ENCODE peak calls at places on chromosomes 6 and 20, in four cellular contexts. T is foreskin fibroblast, W is spleen, Q is HCT116. E is an unnamed sample.

GRCh38 chr6:33926451-33926850 is 122.6 kb upstream of the MLN start:
- DNase-seq in T (no peak), W (no peak), Q (peak), E (no peak)

GRCh38 chr6:69456086-69456485 is 340.7 kb downstream of the LMBRD1 start:
- DNase-seq in T (no peak), W (no peak), Q (no peak), E (no peak)

GRCh38 chr6:39688494-39688893 is 36.7 kb downstream of the KIF6 start:
- DNase-seq in T (peak), W (no peak), Q (no peak), E (peak)

GRCh38 chr6:138862491-138862890 is 66.6 kb downstream of the ECT2L start:
- DNase-seq in T (no peak), W (no peak), Q (no peak), E (no peak)

GRCh38 chr20:11454966-11455799 is 462.5 kb upstream of the BTBD3 start:
- DNase-seq in T (peak), W (no peak), Q (peak), E (peak)

GRCh38 chr6:163036251-163036650 is 308.5 kb downstream of the PACRG start:
- DNase-seq in T (peak), W (no peak), Q (no peak), E (no peak)

GRCh38 chr6:40957616-40958492 is 81.2 kb downstream of the UNC5CL start:
- DNase-seq in T (peak), W (no peak), Q (peak), E (peak)

GRCh38 chr6:127564761-127565160 is 12.2 kb upstream of the C6orf58 start:
- DNase-seq in T (peak), W (no peak), Q (no peak), E (peak)

GRCh38 chr6:149965191-149966020 is 1.7 kb downstream of the ULBP1 start:
- DNase-seq in T (peak), W (peak), Q (no peak), E (peak)

GRCh38 chr6:6384520-6384919 is 64.1 kb upstream of the F13A1 start:
- DNase-seq in T (no peak), W (no peak), Q (no peak), E (no peak)

GRCh38 chr6:163752446-163752845 is 337.9 kb downstream of the QKI start:
- DNase-seq in T (no peak), W (no peak), Q (no peak), E (no peak)

GRCh38 chr6:33689148-33689494 is 22.4 kb downstream of the UQCC2 start:
- DNase-seq in T (no peak), W (no peak), Q (no peak), E (no peak)

GRCh38 chr6:128899651-128900050 is 16.7 kb downstream of the LAMA2 start:
- DNase-seq in T (peak), W (no peak), Q (no peak), E (no peak)

GRCh38 chr20:13271977-13272975 is 51.2 kb downstream of the ISM1 start:
- DNase-seq in T (no peak), W (no peak), Q (no peak), E (no peak)

GRCh38 chr20:51926670-51927305 is 124.5 kb upstream of the SALL4 start:
- DNase-seq in T (no peak), W (no peak), Q (no peak), E (peak)

GRCh38 chr20:58989196-58989595 is 8.1 kb downstream of the NELFCD start:
- DNase-seq in T (no peak), W (peak), Q (no peak), E (no peak)

GRCh38 chr6:157405986-157406385 is 25.0 kb downstream of the ZDHHC14 start:
- DNase-seq in T (peak), W (no peak), Q (no peak), E (peak)

GRCh38 chr20:45893831-45894230 is 2.7 kb downstream of the CTSA start:
- DNase-seq in T (peak), W (no peak), Q (no peak), E (no peak)

GRCh38 chr6:129276986-129277385 is 394.0 kb downstream of the LAMA2 start:
- DNase-seq in T (no peak), W (no peak), Q (no peak), E (no peak)

GRCh38 chr6:97189767-97190166 is 93.2 kb downstream of the MMS22L start:
- DNase-seq in T (peak), W (no peak), Q (no peak), E (peak)

GRCh38 chr20:14712302-14712739 is 374.9 kb upstream of the FLRT3 start:
- DNase-seq in T (peak), W (no peak), Q (no peak), E (peak)

GRCh38 chr6:26536571-26537159 is 1.5 kb upstream of the HMGN4 start:
- DNase-seq in T (peak), W (no peak), Q (no peak), E (peak)

GRCh38 chr20:62239278-62239879 is 1.1 kb downstream of the OSBPL2 start:
- DNase-seq in T (peak), W (peak), Q (no peak), E (peak)

GRCh38 chr20:45611054-45611453 is 18.5 kb upstream of the WFDC10A start:
- DNase-seq in T (peak), W (no peak), Q (peak), E (peak)

GRCh38 chr20:51404297-51405060 is 138.0 kb downstream of the NFATC2 start:
- DNase-seq in T (no peak), W (peak), Q (no peak), E (peak)

GRCh38 chr6:158160932-158161539 is 7.0 kb downstream of the SERAC1 start:
- DNase-seq in T (peak), W (no peak), Q (no peak), E (peak)

GRCh38 chr6:126660376-126660775 is 320.5 kb downstream of the CENPW start:
- DNase-seq in T (no peak), W (no peak), Q (no peak), E (no peak)

GRCh38 chr6:46610862-46611553 is 41.6 kb downstream of the CYP39A1 start:
- DNase-seq in T (no peak), W (no peak), Q (no peak), E (no peak)

GRCh38 chr6:137277971-137278602 is 58.9 kb upstream of the IFNGR1 start:
- DNase-seq in T (peak), W (no peak), Q (peak), E (peak)

GRCh38 chr20:1537731-1538058 is 19.8 kb downstream of the SIRPD start:
- DNase-seq in T (no peak), W (peak), Q (no peak), E (no peak)

GRCh38 chr6:136959471-136959891 is 37.4 kb downstream of the SLC35D3 start:
- DNase-seq in T (no peak), W (no peak), Q (no peak), E (no peak)

GRCh38 chr6:5763407-5763806 is 243.3 kb downstream of the NRN1 start:
- DNase-seq in T (peak), W (no peak), Q (no peak), E (no peak)

GRCh38 chr6:43910638-43911353 is 140.8 kb downstream of the VEGFA start:
- DNase-seq in T (peak), W (no peak), Q (peak), E (peak)

GRCh38 chr6:129510930-129511329 is 199.0 kb downstream of the ARHGAP18 start:
- DNase-seq in T (peak), W (no peak), Q (no peak), E (no peak)

GRCh38 chr6:13453771-13454251 is 33.6 kb downstream of the GFOD1 start:
- DNase-seq in T (peak), W (no peak), Q (peak), E (peak)

GRCh38 chr20:32241807-32242206 is 34.1 kb downstream of the POFUT1 start:
- DNase-seq in T (no peak), W (peak), Q (no peak), E (no peak)

GRCh38 chr20:54165803-54166202 is 8.0 kb downstream of the CYP24A1 start:
- DNase-seq in T (no peak), W (no peak), Q (no peak), E (no peak)

GRCh38 chr20:1825492-1825891 is 69.7 kb upstream of the SIRPA start:
- DNase-seq in T (peak), W (no peak), Q (no peak), E (peak)

GRCh38 chr20:58081842-58082241 is 146.6 kb downstream of the ANKRD60 start:
- DNase-seq in T (peak), W (no peak), Q (no peak), E (peak)

DNA sequence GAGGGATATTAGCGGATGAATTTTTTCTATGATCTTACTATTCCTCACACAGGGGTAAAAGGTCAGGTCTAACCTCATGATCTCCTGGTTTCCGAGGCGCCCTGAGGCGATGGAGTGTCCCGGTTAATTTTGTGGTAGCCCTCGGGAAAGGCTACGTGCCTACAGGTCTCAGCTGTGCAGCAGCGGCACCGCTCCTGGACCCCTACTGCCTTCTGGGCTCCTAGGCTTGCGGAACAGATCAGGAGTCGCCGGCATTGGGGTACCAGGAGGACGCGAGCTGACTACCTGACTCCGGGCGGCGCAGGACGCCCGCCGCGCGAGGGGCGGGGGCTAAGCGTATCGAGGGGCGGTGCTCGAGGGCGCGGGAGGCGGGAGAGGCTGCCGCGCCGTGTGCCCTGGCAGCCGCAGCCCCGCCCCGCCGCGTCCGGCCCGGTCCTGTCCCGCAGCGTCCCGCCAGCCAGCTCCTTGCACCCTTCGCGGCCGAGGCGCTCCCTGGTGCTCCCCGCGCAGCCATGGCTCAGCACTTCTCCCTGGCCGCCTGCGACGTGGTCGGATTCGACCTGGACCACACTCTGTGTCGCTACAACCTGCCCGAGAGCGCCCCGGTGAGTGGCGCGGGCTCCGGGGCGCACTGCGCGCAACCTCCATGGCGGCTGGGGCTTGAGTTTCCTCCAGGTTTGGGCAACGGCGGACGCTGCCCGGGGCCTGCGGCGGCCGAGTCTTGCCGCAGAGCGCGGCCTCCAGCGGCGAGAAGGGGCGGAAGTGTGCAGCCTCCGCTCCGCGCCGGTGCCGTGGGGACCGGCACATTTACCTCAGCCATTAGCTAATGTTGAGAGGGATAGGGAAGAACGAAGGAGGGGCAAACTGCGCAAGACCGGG is at the start of gene NT5DC1:
- DNase-seq in T (peak), W (peak), Q (peak), E (peak)
- TF ChIP-seq CTCF in T (peak), W (no peak), Q (peak), E (peak)

GRCh38 chr20:4812216-4812615 is 90.5 kb downstream of the PRND start:
- DNase-seq in T (no peak), W (no peak), Q (no peak), E (no peak)
- H3K4me3 ChIP-seq in T (no peak), W (no peak), Q (no peak), E (no peak)

GRCh38 chr6:37538107-37538506 is 38.4 kb upstream of the CCDC167 start:
- DNase-seq in T (peak), W (no peak), Q (peak), E (no peak)
- TF ChIP-seq CTCF in T (peak), W (no peak), Q (peak), E (peak)

DNA sequence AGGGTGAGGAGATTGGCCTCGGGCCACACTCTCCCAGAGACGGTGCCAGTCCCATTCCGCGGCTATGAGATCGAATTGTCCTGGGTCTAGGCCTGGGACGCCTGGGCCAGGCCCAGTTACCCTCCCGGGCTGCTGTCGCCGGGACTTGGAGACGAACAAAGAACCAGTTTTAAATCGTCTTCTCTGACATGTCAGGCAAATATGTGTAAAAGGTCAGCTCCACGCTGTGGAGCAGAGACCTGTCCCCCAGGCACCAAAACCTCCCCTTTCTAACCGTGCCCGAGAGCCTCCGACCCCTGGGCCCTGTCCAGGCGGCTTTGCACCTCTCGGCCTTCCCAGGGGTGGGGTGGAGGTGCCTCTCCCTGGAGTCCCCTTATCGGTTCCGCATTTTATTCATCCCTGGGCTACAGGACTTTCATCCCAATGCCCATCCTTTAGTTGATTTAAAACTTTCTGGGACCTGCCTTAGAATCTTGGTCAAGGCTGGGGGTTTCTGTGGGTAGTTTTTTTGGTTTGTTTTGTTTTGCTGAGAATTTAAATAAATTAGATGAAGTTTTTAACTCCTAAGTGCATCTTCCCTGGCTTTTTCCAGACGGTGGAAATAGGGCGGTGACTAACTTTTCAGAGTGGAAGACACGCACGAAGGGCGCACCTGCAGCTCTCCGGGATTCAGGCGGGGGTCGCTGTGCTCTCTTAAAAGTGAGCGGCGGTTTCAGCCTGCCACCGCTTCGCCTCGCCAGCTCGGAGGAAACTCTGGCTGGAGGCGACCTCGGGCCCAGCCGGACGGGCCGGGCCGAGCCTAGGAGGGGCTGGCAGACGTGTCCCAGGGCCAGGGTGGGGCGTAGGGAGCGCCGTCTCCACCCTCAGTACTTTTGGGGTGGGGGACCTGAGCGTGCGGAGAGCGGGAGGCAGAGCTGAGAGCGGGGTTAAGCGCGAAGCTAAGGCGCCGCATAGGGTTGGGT is 6.0 kb upstream of the TFAP2A start:
- DNase-seq in T (no peak), W (no peak), Q (no peak), E (no peak)
- H3K4me3 ChIP-seq in T (no peak), W (no peak), Q (no peak), E (no peak)

GRCh38 chr6:99606670-99607415 is at the start of gene PRDM13:
- DNase-seq in T (no peak), W (no peak), Q (no peak), E (no peak)

GRCh38 chr6:99605911-99606669 is 543 bp upstream of the PRDM13 start:
- DNase-seq in T (no peak), W (no peak), Q (no peak), E (no peak)

GRCh38 chr6:99603421-99604160 is 3.0 kb upstream of the PRDM13 start:
- DNase-seq in T (peak), W (peak), Q (no peak), E (peak)

GRCh38 chr6:99604161-99605073 is 2.2 kb upstream of the PRDM13 start:
- DNase-seq in T (no peak), W (no peak), Q (no peak), E (no peak)

GRCh38 chr6:99605074-99605726 is 1.4 kb upstream of the PRDM13 start:
- DNase-seq in T (no peak), W (peak), Q (no peak), E (no peak)
- TF ChIP-seq CTCF in T (no peak), W (no peak), Q (no peak), E (no peak)

GRCh38 chr6:165649152-165649551 is 13.9 kb downstream of the PDE10A start:
- DNase-seq in T (no peak), W (no peak), Q (no peak), E (no peak)

GRCh38 chr6:165647041-165647440 is 16.0 kb downstream of the PDE10A start:
- DNase-seq in T (no peak), W (no peak), Q (no peak), E (no peak)

GRCh38 chr6:165652766-165653165 is 10.3 kb downstream of the PDE10A start:
- DNase-seq in T (no peak), W (no peak), Q (no peak), E (no peak)

GRCh38 chr6:165646484-165646883 is 16.6 kb downstream of the PDE10A start:
- DNase-seq in T (no peak), W (no peak), Q (no peak), E (no peak)

DNA sequence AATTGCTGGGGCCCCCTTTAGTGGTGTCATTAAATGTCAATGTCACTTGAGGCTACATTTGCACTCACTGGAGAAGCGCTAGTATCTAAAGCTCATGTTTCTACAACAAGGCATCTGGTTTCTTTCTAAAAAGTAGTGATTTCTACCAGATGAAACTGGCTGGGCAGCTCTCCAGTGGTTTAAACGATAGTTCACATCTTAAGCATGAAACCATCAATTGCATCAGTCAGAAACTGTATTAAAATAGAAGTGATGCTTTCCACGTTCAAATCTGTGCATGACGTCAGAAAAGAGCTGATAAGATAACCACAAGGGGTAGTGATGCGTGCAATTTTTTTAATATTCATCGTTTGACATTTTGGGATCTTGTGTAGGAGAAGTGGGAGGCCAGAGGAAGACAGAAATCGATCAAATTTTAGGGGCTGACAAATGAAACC is 13.3 kb downstream of the PDE10A start:
- DNase-seq in T (no peak), W (no peak), Q (no peak), E (peak)
- H3K4me3 ChIP-seq in T (no peak), W (no peak), Q (no peak), E (no peak)

GRCh38 chr6:169864148-169865030 is 113.0 kb downstream of the ERMARD start:
- DNase-seq in T (no peak), W (peak), Q (no peak), E (no peak)
- TF ChIP-seq CTCF in T (no peak), W (no peak), Q (no peak), E (no peak)

GRCh38 chr20:47727170-47727880 is 58.0 kb downstream of the SULF2 start:
- DNase-seq in T (no peak), W (peak), Q (no peak), E (no peak)

GRCh38 chr20:47730744-47731143 is 54.5 kb downstream of the SULF2 start:
- DNase-seq in T (no peak), W (no peak), Q (no peak), E (no peak)

GRCh38 chr20:47726632-47727031 is 58.6 kb downstream of the SULF2 start:
- DNase-seq in T (no peak), W (peak), Q (no peak), E (no peak)

GRCh38 chr20:47725248-47725973 is 59.9 kb downstream of the SULF2 start:
- DNase-seq in T (peak), W (peak), Q (peak), E (peak)

GRCh38 chr20:47727909-47728361 is 57.3 kb downstream of the SULF2 start:
- DNase-seq in T (no peak), W (peak), Q (no peak), E (no peak)
- H3K4me3 ChIP-seq in T (no peak), W (peak), Q (no peak), E (no peak)

GRCh38 chr20:23356203-23356602 is 5.6 kb downstream of the NXT1 start:
- DNase-seq in T (no peak), W (peak), Q (no peak), E (no peak)
- TF ChIP-seq CTCF in T (no peak), W (no peak), Q (no peak), E (no peak)

E was measured in fibroblast of villous mesenchyme.